ENCODE peak calls at places on chromosomes 1 and 21, in eight cellular contexts. W is CD8-positive, alpha-beta T cell; B is upper lobe of right lung; R is brain microvascular endothelial cell; Q is glutamatergic neuron; Y is transverse colon; E is astrocyte of the spinal cord; S is neural progenitor cell. T is an unnamed sample.

GRCh38 chr1:197567442-197567841 is 207.8 kb downstream of the DENND1B start:
- DNase-seq in S (no peak), Y (no peak), B (no peak), R (no peak), E (no peak), Q (no peak), W (no peak), T (no peak)

GRCh38 chr1:221344693-221345092 is 397.2 kb downstream of the DUSP10 start:
- DNase-seq in R (no peak), E (no peak), Q (no peak), Y (no peak), S (no peak), B (no peak), W (no peak), T (no peak)

GRCh38 chr1:6261615-6261995 is 707 bp upstream of the GPR153 start:
- DNase-seq in R (no peak), S (peak), W (no peak), E (no peak), B (no peak), Y (no peak), Q (peak), T (no peak)

GRCh38 chr21:35344582-35344981 is 295.5 kb upstream of the RUNX1 start:
- DNase-seq in Y (no peak), B (no peak), Q (no peak), R (no peak), W (no peak), E (no peak), S (no peak), T (no peak)

GRCh38 chr1:61922950-61923480 is 180.7 kb downstream of the PATJ start:
- DNase-seq in Q (no peak), W (no peak), R (no peak), E (no peak), Y (no peak), B (no peak), S (no peak), T (no peak)

GRCh38 chr1:155186955-155187891 is 13.6 kb downstream of the TRIM46 start:
- DNase-seq in R (no peak), W (no peak), E (no peak), S (no peak), B (peak), Y (no peak), Q (no peak), T (no peak)

GRCh38 chr1:15328785-15329480 is 80.8 kb upstream of the EFHD2 start:
- DNase-seq in Y (no peak), R (peak), W (no peak), S (no peak), Q (no peak), E (peak), B (no peak), T (no peak)

GRCh38 chr1:35556494-35557117 is 597 bp downstream of the KIAA0319L start:
- DNase-seq in Q (no peak), S (no peak), B (no peak), R (no peak), Y (no peak), E (no peak), W (no peak), T (no peak)

GRCh38 chr1:151680812-151681211 is 35.8 kb downstream of the CELF3 start:
- DNase-seq in E (peak), W (no peak), Y (no peak), S (no peak), R (peak), B (no peak), Q (no peak), T (no peak)

GRCh38 chr21:42047821-42048613 is 23.1 kb upstream of the UMODL1 start:
- DNase-seq in B (no peak), Q (no peak), E (peak), W (no peak), Y (no peak), R (peak), S (no peak), T (no peak)

GRCh38 chr21:34754690-34755647 is 86.2 kb downstream of the CLIC6 start:
- DNase-seq in W (no peak), Y (no peak), Q (no peak), B (no peak), E (no peak), S (no peak), R (no peak), T (no peak)

GRCh38 chr1:19525607-19526545 is 40.5 kb upstream of the CAPZB start:
- DNase-seq in S (no peak), W (no peak), E (no peak), Y (no peak), R (no peak), Q (no peak), B (no peak), T (no peak)

GRCh38 chr1:221672160-221672762 is 69.6 kb downstream of the DUSP10 start:
- DNase-seq in Y (no peak), B (no peak), W (no peak), Q (no peak), E (peak), S (no peak), R (peak), T (no peak)

DNA sequence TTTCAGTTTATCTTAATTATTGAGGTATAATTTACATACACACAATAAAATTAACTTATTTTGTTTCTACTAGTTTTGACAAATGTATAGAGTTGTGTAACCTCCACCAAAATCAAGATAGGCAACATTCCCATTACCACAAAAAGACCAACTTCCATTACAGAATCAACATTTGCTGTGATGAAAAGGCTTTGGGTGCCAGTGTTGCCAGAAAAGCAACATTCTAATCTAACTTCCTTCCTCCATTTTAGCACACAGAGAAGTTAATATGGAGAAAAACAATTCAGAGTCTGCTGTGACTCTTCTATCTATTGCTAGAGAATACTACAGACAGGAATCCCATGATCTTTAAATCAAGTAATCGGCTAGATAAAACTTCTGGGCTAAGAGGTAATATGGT is 245.3 kb downstream of the RERE start:
- DNase-seq in B (no peak), E (no peak), Y (no peak), R (no peak), Q (no peak), S (no peak), W (no peak), T (no peak)
- TF ChIP-seq CTCF in B (no peak), E (no peak), Y (no peak), R (no peak), Q (no peak), S (no peak), W (no peak), T (no peak)

DNA sequence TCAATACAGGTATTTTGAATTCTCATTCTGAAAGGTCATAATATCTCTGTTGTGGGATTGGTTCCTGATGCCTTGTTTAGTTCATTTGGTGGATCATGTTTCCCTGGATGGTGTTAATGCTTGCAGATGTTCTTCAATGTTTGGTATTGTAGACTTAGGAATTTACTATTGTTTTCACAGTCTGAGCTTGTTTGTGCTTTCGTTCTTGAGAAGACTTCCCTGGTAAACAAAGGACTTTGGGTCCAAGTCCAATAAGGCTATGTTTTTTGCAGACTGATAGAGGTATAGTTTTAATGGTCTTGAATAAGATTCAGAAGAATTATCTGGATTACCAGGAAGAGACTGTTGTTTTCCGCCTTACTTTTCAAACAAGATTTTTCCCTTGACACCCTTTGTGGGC is 1646.3 kb downstream of the AMY1C start:
- DNase-seq in Y (no peak), Q (no peak), E (no peak), R (no peak), S (no peak), W (no peak), B (no peak), T (no peak)
- TF ChIP-seq CTCF in Y (no peak), Q (no peak), E (no peak), R (no peak), S (no peak), W (no peak), B (no peak), T (no peak)

GRCh38 chr21:43645414-43645891 is 13.8 kb downstream of the HSF2BP start:
- DNase-seq in E (peak), S (peak), B (no peak), Q (peak), W (no peak), Y (peak), R (peak), T (no peak)
- TF ChIP-seq CTCF in E (peak), S (peak), B (peak), Q (no peak), W (no peak), Y (peak), R (peak), T (peak)

GRCh38 chr1:59771361-59771760 is 43.4 kb upstream of the HOOK1 start:
- DNase-seq in S (no peak), Q (no peak), B (no peak), R (no peak), E (no peak), Y (no peak), W (no peak), T (no peak)

GRCh38 chr1:59779949-59780348 is 34.8 kb upstream of the HOOK1 start:
- DNase-seq in R (no peak), Y (no peak), S (peak), W (no peak), Q (no peak), B (no peak), E (no peak), T (no peak)

GRCh38 chr1:59775480-59775879 is 39.3 kb upstream of the HOOK1 start:
- DNase-seq in Q (no peak), S (no peak), Y (no peak), W (no peak), E (no peak), B (no peak), R (no peak), T (no peak)

GRCh38 chr1:59776960-59777852 is 37.5 kb upstream of the HOOK1 start:
- DNase-seq in E (no peak), Q (no peak), Y (no peak), B (no peak), S (no peak), W (no peak), R (no peak), T (no peak)
- TF ChIP-seq CTCF in E (no peak), Q (no peak), Y (no peak), B (no peak), S (peak), W (no peak), R (peak), T (no peak)

GRCh38 chr1:205668951-205669340 is 11.4 kb downstream of the SLC45A3 start:
- DNase-seq in Q (no peak), R (no peak), S (peak), B (no peak), W (no peak), E (no peak), Y (no peak), T (no peak)
- TF ChIP-seq CTCF in Q (no peak), R (peak), S (no peak), B (no peak), W (no peak), E (no peak), Y (no peak), T (no peak)

GRCh38 chr1:37807220-37807554 is 403 bp upstream of the C1orf122 start:
- DNase-seq in E (no peak), R (no peak), W (no peak), Y (no peak), B (no peak), S (no peak), Q (no peak), T (no peak)

GRCh38 chr1:37811027-37811655 is 3.1 kb upstream of the YRDC start:
- DNase-seq in Q (peak), B (peak), E (peak), Y (peak), R (peak), W (peak), S (peak), T (peak)

GRCh38 chr1:37809942-37810341 is 1.9 kb upstream of the YRDC start:
- DNase-seq in R (no peak), W (no peak), E (peak), Q (no peak), Y (no peak), B (no peak), S (no peak), T (no peak)

GRCh38 chr1:37807555-37808368 is at the start of the genes C1orf122 and YRDC:
- DNase-seq in S (peak), E (peak), Q (peak), B (peak), W (peak), R (peak), Y (peak), T (peak)

DNA sequence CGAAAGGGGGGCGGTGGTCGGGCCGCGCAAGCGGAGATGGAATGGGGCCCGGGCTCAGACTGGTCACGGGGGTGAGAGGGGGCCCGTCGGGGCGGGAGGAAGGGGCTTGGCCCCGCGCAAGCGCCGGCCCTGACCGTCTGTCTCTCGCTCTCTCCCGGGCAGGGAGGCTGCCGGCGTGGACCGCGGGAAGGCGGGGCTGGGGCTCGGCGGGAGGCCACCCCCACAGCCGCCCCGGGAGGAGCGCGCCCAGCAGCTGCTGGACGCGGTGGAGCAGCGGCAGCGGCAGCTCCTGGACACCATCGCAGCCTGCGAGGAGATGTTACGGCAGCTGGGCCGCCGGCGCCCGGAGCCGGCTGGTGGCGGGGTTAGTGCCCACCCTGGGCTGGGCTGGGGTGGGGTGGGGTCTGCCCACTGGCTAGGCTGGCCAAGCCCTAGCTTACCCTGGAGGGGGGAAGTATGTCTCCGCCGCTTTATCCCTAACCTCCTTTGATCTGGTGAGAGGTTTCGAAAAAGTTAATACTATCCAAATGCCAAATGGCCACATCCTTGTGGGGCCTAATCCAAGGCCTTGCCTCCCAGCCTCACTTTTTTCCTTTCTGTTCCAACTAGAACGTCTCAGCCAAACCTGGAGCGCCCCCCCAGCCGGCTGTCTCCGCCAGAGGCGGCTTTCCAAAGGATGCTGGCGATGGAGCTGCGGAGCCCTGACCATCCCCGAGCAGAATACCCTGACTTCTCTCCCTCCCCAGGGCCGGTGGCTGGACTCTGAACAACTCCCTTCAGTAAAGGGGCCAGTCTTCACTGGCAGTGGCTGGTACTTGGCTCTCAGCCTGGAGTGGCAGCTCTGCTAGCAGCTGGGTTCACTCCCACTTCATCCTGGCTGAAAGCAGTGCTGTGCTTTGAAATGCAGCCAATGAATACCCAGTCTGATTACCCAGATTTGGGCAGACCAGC is 636 bp upstream of the YRDC start:
- DNase-seq in R (peak), Y (peak), Q (peak), W (peak), B (peak), S (peak), E (peak), T (peak)
- TF ChIP-seq CTCF in R (no peak), Y (no peak), Q (peak), W (no peak), B (no peak), S (peak), E (no peak), T (no peak)

DNA sequence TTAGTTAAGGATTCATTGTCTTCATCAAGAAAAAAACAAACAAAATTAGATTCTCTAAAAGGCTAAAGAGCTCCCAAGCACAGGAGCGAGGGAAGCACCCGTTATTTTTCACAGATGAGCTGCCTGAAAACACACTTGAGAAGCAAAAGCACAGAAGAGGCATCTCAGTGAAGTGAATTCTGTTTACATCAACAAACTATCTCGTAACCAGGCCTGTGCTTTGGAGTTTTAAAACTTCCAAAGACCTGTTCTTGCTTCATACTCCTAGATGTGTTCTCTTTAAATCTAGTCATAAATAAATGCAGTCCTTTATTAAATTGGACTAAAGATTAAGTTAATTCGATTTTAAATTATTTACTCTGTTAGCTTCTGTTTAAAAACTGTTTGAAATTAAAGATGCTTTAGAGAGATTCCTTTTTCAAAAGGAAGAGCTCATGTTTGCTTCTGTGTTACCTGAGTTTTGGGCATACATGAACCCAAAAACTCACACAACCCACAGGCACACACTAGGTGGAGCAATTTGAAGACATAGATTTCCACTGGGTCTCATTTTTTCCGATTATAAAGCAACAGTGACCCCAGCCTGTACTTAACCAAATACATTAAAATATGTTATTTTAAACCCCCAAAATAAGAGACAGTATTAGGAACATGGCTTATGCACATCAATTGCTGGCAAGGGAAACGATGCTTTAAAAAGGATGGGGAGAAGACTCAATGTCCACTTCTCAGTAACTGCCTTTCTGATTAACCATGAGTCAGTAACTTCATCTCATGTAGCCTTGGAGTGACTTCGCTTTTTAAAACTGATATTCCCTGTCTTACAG is 648.2 kb downstream of the SMYD3 start:
- DNase-seq in E (no peak), R (no peak), W (no peak), B (no peak), Y (no peak), S (no peak), Q (no peak), T (no peak)
- TF ChIP-seq CTCF in E (peak), R (peak), W (no peak), B (peak), Y (no peak), S (peak), Q (no peak), T (no peak)

GRCh38 chr1:31764307-31765040 is at the start of gene ADGRB2:
- DNase-seq in W (no peak), Q (peak), E (no peak), Y (no peak), S (peak), R (no peak), B (no peak), T (peak)
- TF ChIP-seq CTCF in W (no peak), Q (peak), E (peak), Y (no peak), S (peak), R (peak), B (peak), T (no peak)

GRCh38 chr1:2530501-2531361 is 668 bp upstream of the HES5 start:
- DNase-seq in E (no peak), S (no peak), B (no peak), Y (peak), Q (no peak), W (no peak), R (no peak), T (no peak)
- TF ChIP-seq CTCF in E (no peak), S (no peak), B (no peak), Y (no peak), Q (no peak), W (no peak), R (no peak), T (no peak)

GRCh38 chr1:55894521-55894920 is 679.4 kb upstream of the USP24 start:
- DNase-seq in E (peak), W (no peak), S (no peak), Y (no peak), R (no peak), Q (no peak), B (no peak), T (no peak)

GRCh38 chr1:55898191-55898590 is 681.2 kb downstream of the PLPP3 start:
- DNase-seq in Q (no peak), W (no peak), R (peak), B (no peak), S (no peak), E (peak), Y (no peak), T (no peak)

GRCh38 chr1:55896210-55896609 is 681.0 kb upstream of the USP24 start:
- DNase-seq in W (no peak), B (no peak), Q (no peak), Y (no peak), E (no peak), S (no peak), R (no peak), T (no peak)

GRCh38 chr1:55888685-55889317 is 673.6 kb upstream of the USP24 start:
- DNase-seq in S (no peak), Q (no peak), Y (no peak), E (no peak), B (no peak), W (no peak), R (no peak), T (no peak)

DNA sequence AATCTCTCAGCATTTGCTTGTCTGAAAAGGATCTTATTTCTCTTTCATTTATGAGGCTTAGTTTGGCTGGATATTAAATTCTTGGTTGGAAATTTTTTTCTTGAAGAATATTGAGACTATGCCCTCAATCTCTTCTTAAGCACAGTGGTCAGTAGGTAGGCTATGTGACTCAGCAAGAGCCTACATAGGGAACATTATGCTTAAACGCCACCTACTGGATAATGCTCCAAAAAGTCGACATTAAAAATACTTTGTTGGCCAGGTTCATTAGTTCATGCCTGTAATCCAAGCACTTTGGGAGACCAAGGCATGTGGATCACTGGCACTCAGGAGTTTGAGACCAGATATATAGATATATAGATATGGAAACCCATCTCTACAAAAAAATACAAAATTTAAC is 678.0 kb upstream of the USP24 start:
- DNase-seq in Y (no peak), E (peak), S (peak), W (no peak), B (no peak), R (peak), Q (no peak), T (no peak)
- TF ChIP-seq CTCF in Y (peak), E (no peak), S (peak), W (no peak), B (peak), R (peak), Q (peak), T (peak)

T was measured in progenitor cell of endocrine pancreas.